ENCODE peak calls at places on chromosomes 7 and 10, in five cellular contexts. G, J, B, Z and F are unnamed samples.

GRCh38 chr10:103921750-103922195 is 3.8 kb upstream of the STN1 start:
- DNase-seq in B (no peak), J (no peak), G (peak; percentile 31), Z (no peak), F (no peak)

GRCh38 chr10:68202965-68203358 is 29.0 kb downstream of the ATOH7 start:
- DNase-seq in G (peak; percentile 78), B (no peak), J (peak; percentile 58), Z (no peak), F (no peak)

GRCh38 chr7:43164757-43165156 is 52.3 kb downstream of the HECW1 start:
- DNase-seq in G (peak; percentile 97), J (peak; percentile 96), Z (peak; percentile 31), B (no peak), F (no peak)

GRCh38 chr10:109650228-109650627 is 273.1 kb downstream of the XPNPEP1 start:
- DNase-seq in J (no peak), G (no peak), B (no peak), Z (no peak), F (no peak)

GRCh38 chr10:95480102-95480900 is 80.9 kb downstream of the SORBS1 start:
- DNase-seq in Z (peak; percentile 71), J (peak; percentile 25), G (no peak), B (no peak), F (no peak)

GRCh38 chr10:17847586-17848296 is 38.6 kb downstream of the MRC1 start:
- DNase-seq in J (peak; percentile 38), B (no peak), Z (peak; percentile 29), G (peak; percentile 34), F (peak; percentile 8)

GRCh38 chr7:117489435-117489834 is 9.6 kb downstream of the CFTR start:
- DNase-seq in J (no peak), B (no peak), Z (no peak), G (no peak), F (no peak)

GRCh38 chr10:68231106-68231901 is 609 bp downstream of the ATOH7 start:
- DNase-seq in G (peak; percentile 76), Z (peak; percentile 46), J (peak; percentile 75), B (peak; percentile 38), F (peak; percentile 77)

GRCh38 chr10:36515313-36515712 is 610.1 kb upstream of the ANKRD30A start:
- DNase-seq in J (peak; percentile 17), G (peak; percentile 56), Z (no peak), B (no peak), F (no peak)

GRCh38 chr7:106862317-106863183 is 2.5 kb upstream of the PIK3CG start:
- DNase-seq in J (no peak), B (no peak), G (peak; percentile 25), Z (no peak), F (no peak)

GRCh38 chr7:13276977-13277376 is 589.5 kb downstream of the ARL4A start:
- DNase-seq in J (no peak), Z (no peak), B (no peak), G (no peak), F (no peak)

GRCh38 chr7:82816272-82816671 is 346.4 kb downstream of the PCLO start:
- DNase-seq in Z (no peak), B (no peak), J (no peak), G (no peak), F (no peak)

GRCh38 chr7:74203157-74203556 is 6.6 kb upstream of the LAT2 start:
- DNase-seq in Z (peak; percentile 83), B (no peak), J (peak; percentile 63), G (peak; percentile 57), F (peak; percentile 14)

GRCh38 chr7:70937424-70937823 is 194.5 kb upstream of the GALNT17 start:
- DNase-seq in B (no peak), Z (no peak), J (no peak), G (no peak), F (no peak)

GRCh38 chr10:124222298-124223000 is 129.1 kb upstream of the CHST15 start:
- DNase-seq in B (no peak), G (no peak), J (no peak), Z (no peak), F (no peak)

GRCh38 chr10:99374526-99374925 is 45.4 kb downstream of the CNNM1 start:
- DNase-seq in Z (no peak), J (no peak), G (no peak), B (no peak), F (no peak)

GRCh38 chr7:137877301-137877700 is 30.5 kb upstream of the DGKI start:
- DNase-seq in J (no peak), B (no peak), G (no peak), Z (no peak), F (no peak)

GRCh38 chr7:137878333-137878961 is 31.7 kb upstream of the DGKI start:
- DNase-seq in B (no peak), Z (no peak), G (peak; percentile 33), J (no peak), F (no peak)

GRCh38 chr7:137881607-137882260 is 35.0 kb upstream of the DGKI start:
- DNase-seq in Z (peak; percentile 23), J (no peak), B (no peak), G (no peak), F (no peak)

GRCh38 chr7:137880432-137880831 is 33.7 kb upstream of the DGKI start:
- DNase-seq in Z (peak; percentile 89), J (peak; percentile 76), B (no peak), G (peak; percentile 77), F (no peak)

DNA sequence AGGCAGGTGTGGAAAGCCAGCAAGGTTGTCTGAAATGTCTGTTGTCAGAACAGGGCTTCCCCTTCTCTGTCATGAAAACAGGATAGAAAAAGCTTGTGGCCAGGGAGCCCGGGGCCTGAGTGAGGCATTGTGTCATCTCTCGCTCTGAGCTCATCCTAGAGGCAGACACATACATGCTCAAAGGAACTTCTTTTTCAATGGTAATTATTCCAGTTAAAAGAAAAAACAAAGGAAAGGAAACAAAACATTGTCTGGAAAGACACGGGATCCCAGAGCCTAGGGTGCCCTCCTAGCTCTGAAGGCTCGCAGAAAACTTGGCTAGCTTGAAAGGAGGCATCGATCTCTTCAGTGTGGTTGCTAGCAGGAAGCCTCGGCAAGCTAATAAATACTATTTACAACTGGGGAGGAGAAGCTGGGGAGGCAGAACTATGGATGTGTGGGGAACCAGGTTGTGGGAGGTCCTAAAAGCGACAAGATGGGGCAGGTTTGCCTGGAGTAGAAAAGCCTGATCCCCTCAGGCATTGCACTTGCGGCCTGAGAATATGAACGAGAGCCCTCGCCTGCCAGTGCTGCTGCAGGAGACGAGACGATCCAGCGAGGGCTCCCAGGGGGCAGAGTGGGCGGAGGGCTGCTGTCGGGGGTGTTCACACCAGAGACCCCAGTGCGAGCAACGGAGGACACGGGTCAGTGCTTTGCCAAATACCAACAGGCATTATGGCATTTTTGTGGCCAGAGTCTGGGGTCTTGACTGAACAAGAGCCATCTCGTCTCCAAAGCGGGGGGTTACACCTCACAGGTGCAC is 32.8 kb upstream of the DGKI start:
- DNase-seq in Z (no peak), G (peak; percentile 61), J (no peak), B (peak; percentile 71), F (no peak)
- H4K91ac ChIP-seq in Z (no peak overlapping the region), G (peak overlapping the region; percentile 2), J (peak overlapping the region; percentile 31), B (peak overlapping the region; percentile 66), F (no peak overlapping the region)

GRCh38 chr10:59016043-59016442 is 160.4 kb upstream of the PHYHIPL start:
- DNase-seq in Z (no peak), B (no peak), J (no peak), G (no peak), F (no peak)

GRCh38 chr10:59019603-59020002 is 156.8 kb upstream of the PHYHIPL start:
- DNase-seq in B (no peak), G (no peak), Z (no peak), J (no peak), F (peak; percentile 21)

GRCh38 chr10:59018977-59019376 is 157.5 kb upstream of the PHYHIPL start:
- DNase-seq in J (no peak), B (no peak), Z (no peak), G (no peak), F (no peak)
- H3K4me3 ChIP-seq in J (no peak overlapping the region), B (no peak overlapping the region), Z (no peak overlapping the region), G (no peak overlapping the region), F (no peak overlapping the region)

GRCh38 chr10:94016727-94017714 is 23.3 kb downstream of the PLCE1 start:
- DNase-seq in J (no peak), B (no peak), Z (no peak), G (peak; percentile 62), F (no peak)

GRCh38 chr10:94010886-94011285 is 17.2 kb downstream of the PLCE1 start:
- DNase-seq in G (no peak), Z (peak; percentile 55), B (no peak), J (no peak), F (no peak)

GRCh38 chr10:94011296-94011695 is 17.6 kb downstream of the PLCE1 start:
- DNase-seq in Z (peak; percentile 90), J (no peak), B (no peak), G (no peak), F (no peak)

GRCh38 chr10:94010116-94010515 is 16.4 kb downstream of the PLCE1 start:
- DNase-seq in J (no peak), G (no peak), Z (peak; percentile 50), B (no peak), F (no peak)

GRCh38 chr10:94012834-94013830 is 19.4 kb downstream of the PLCE1 start:
- DNase-seq in G (peak; percentile 59), Z (no peak), B (no peak), J (no peak), F (no peak)
- H4K91ac ChIP-seq in G (no peak overlapping the region), Z (no peak overlapping the region), B (no peak overlapping the region), J (no peak overlapping the region), F (no peak overlapping the region)

GRCh38 chr7:79454325-79454960 is 976 bp upstream of the MAGI2 start:
- DNase-seq in J (peak; percentile 80), G (peak; percentile 66), Z (no peak), B (no peak), F (peak; percentile 41)
- H3K4me3 ChIP-seq in J (peak overlapping the region; percentile 87), G (peak overlapping the region; percentile 54), Z (peak overlapping the region; percentile 84), B (peak overlapping the region; percentile 63), F (peak overlapping the region; percentile 66)

GRCh38 chr10:131212763-131213325 is 98.7 kb downstream of the TCERG1L start:
- DNase-seq in B (no peak), G (no peak), J (no peak), Z (no peak), F (no peak)
- H4K91ac ChIP-seq in B (no peak overlapping the region), G (no peak overlapping the region), J (no peak overlapping the region), Z (no peak overlapping the region), F (no peak overlapping the region)